ENCODE peak calls at places on chromosomes 2 and 18, in five cellular contexts. C is spleen, D is adrenal gland, B is heart right ventricle, K is lung. Y is an unnamed sample.

GRCh38 chr18:79586436-79587297 is 92.9 kb upstream of the CTDP1 start:
- DNase-seq in C (peak; percentile 65), D (no peak), B (no peak), K (no peak), Y (no peak)

GRCh38 chr2:6184532-6185302 is 492.5 kb downstream of the SOX11 start:
- DNase-seq in C (no peak), D (no peak), B (no peak), K (no peak), Y (no peak)

GRCh38 chr2:174607989-174608865 is 10.6 kb upstream of the WIPF1 start:
- DNase-seq in C (no peak), D (no peak), B (no peak), K (no peak), Y (no peak)

GRCh38 chr18:13501896-13502295 is 224.5 kb downstream of the FAM210A start:
- DNase-seq in C (no peak), D (no peak), B (no peak), K (no peak), Y (peak; percentile 38)

GRCh38 chr18:48860276-48861180 is 90.2 kb downstream of the SMAD7 start:
- DNase-seq in C (peak; percentile 45), D (no peak), B (no peak), K (no peak), Y (no peak)

GRCh38 chr18:57077005-57077735 is 69.7 kb upstream of the BOD1L2 start:
- DNase-seq in C (no peak), D (no peak), B (no peak), K (no peak), Y (no peak)

GRCh38 chr2:229695971-229696370 is 18.4 kb downstream of the DNER start:
- DNase-seq in C (no peak), D (no peak), B (no peak), K (no peak), Y (no peak)

GRCh38 chr2:102229141-102229764 is 42.4 kb downstream of the IL1RL2 start:
- DNase-seq in C (no peak), D (no peak), B (no peak), K (no peak), Y (no peak)

GRCh38 chr2:72917138-72917874 is at the start of gene EMX1:
- DNase-seq in C (peak; percentile 79), D (peak; percentile 44), B (no peak), K (peak; percentile 61), Y (peak; percentile 73)

GRCh38 chr2:97969466-97970067 is 26.2 kb downstream of the TMEM131 start:
- DNase-seq in C (no peak), D (peak; percentile 24), B (no peak), K (no peak), Y (no peak)

GRCh38 chr2:65256088-65256487 is 28.5 kb downstream of the ACTR2 start:
- DNase-seq in C (no peak), D (no peak), B (no peak), K (no peak), Y (no peak)

GRCh38 chr18:6009751-6010150 is 114.4 kb upstream of the TMEM200C start:
- DNase-seq in C (no peak), D (no peak), B (no peak), K (no peak), Y (no peak)

GRCh38 chr2:3738454-3738853 is 35.1 kb downstream of the DCDC2C start:
- DNase-seq in C (no peak), D (peak; percentile 28), B (no peak), K (no peak), Y (no peak)

GRCh38 chr2:46512185-46512584 is 32.8 kb downstream of the TMEM247 start:
- DNase-seq in C (no peak), D (no peak), B (no peak), K (no peak), Y (no peak)

GRCh38 chr2:70706026-70706795 is 61.8 kb downstream of the ADD2 start:
- DNase-seq in C (no peak), D (no peak), B (no peak), K (no peak), Y (no peak)

GRCh38 chr2:33214436-33214835 is 262.0 kb upstream of the RASGRP3 start:
- DNase-seq in C (no peak), D (no peak), B (peak; percentile 51), K (no peak), Y (no peak)

GRCh38 chr2:29847901-29848300 is 73.5 kb downstream of the ALK start:
- DNase-seq in C (no peak), D (no peak), B (no peak), K (no peak), Y (no peak)

GRCh38 chr18:58580078-58580477 is 48.8 kb downstream of the ALPK2 start:
- DNase-seq in C (no peak), D (no peak), B (no peak), K (no peak), Y (no peak)

GRCh38 chr18:8562914-8563313 is 46.3 kb upstream of the RAB12 start:
- DNase-seq in C (no peak), D (no peak), B (peak; percentile 73), K (no peak), Y (no peak)

GRCh38 chr18:67464499-67464898 is 52.0 kb downstream of the DSEL start:
- DNase-seq in C (peak; percentile 52), D (no peak), B (no peak), K (no peak), Y (no peak)

GRCh38 chr2:31729442-31730092 is 148.8 kb upstream of the SRD5A2 start:
- DNase-seq in C (no peak), D (no peak), B (no peak), K (no peak), Y (no peak)

GRCh38 chr2:193943406-193943960 is 1713.5 kb upstream of the SLC39A10 start:
- DNase-seq in C (no peak), D (no peak), B (no peak), K (no peak), Y (no peak)

GRCh38 chr18:26458526-26459232 is 89.7 kb downstream of the KCTD1 start:
- DNase-seq in C (no peak), D (no peak), B (no peak), K (no peak), Y (no peak)

GRCh38 chr2:85400023-85400422 is 10.1 kb downstream of the CAPG start:
- DNase-seq in C (no peak), D (no peak), B (no peak), K (no peak), Y (no peak)

GRCh38 chr2:184692137-184692734 is 93.9 kb downstream of the ZNF804A start:
- DNase-seq in C (no peak), D (no peak), B (no peak), K (no peak), Y (no peak)

GRCh38 chr2:100846716-100847115 is 26.8 kb downstream of the NPAS2 start:
- DNase-seq in C (no peak), D (no peak), B (no peak), K (no peak), Y (no peak)
- H3K4me3 ChIP-seq in C (no peak overlapping the region), D (no peak overlapping the region), B (no peak overlapping the region), K (no peak overlapping the region), Y (no peak overlapping the region)

GRCh38 chr2:27178469-27178868 is 29.7 kb downstream of the TCF23 start:
- DNase-seq in C (no peak), D (no peak), B (no peak), K (no peak), Y (no peak)
- H3K27me3 ChIP-seq in C (peaks cover 47% of the 10 kb centered on the region), D (no peaks in the 10 kb centered on the region), B (no peaks in the 10 kb centered on the region), K (no peaks in the 10 kb centered on the region), Y (no peaks in the 10 kb centered on the region)

GRCh38 chr2:11589316-11589940 is 55.6 kb downstream of the GREB1 start:
- DNase-seq in C (peak; percentile 67), D (no peak), B (no peak), K (no peak), Y (no peak)
- TF ChIP-seq CTCF in C (no peak), D (no peak), B (no peak), K (no peak), Y (peak; percentile 48)

GRCh38 chr18:23683671-23684070 is 5.6 kb upstream of the LAMA3 start:
- DNase-seq in C (no peak), D (no peak), B (no peak), K (peak; percentile 45), Y (no peak)

GRCh38 chr18:23682472-23682871 is 6.8 kb upstream of the LAMA3 start:
- DNase-seq in C (no peak), D (no peak), B (no peak), K (no peak), Y (peak; percentile 51)

GRCh38 chr18:23683155-23683554 is 6.1 kb upstream of the LAMA3 start:
- DNase-seq in C (no peak), D (no peak), B (no peak), K (no peak), Y (no peak)

GRCh38 chr18:23682045-23682444 is 7.2 kb upstream of the LAMA3 start:
- DNase-seq in C (no peak), D (no peak), B (no peak), K (no peak), Y (no peak)

DNA sequence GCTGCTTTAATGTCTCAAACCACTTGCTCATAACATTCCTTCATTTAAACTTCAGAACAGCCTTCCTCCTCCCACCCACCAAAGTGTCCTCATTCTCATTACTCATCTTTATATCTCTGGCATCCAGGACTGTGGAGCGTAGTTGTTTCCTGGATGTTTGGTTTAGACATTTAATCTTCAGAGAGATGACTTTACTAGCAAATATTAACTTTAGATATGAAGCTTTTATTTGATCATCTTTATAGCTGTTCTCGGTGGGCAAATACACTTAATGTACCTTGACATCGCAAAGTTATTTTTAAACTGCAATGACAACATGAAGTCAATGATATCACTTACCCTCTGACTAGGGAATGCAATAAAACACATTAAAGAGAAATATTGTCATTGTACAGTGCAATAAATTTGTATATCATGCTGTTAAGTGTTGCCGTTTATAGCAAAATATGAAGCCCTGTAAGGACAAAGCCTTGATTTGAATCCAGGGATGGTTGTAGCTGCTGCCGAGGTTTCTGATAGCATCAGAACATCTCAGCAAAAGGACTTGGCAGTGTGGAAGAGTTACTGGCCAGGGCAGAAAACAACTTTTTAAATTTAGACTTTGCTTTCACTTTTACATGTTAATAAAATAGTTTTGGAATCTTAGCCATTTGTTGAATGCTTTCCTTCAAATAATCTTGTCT is 4.6 kb upstream of the LAMA3 start:
- DNase-seq in C (no peak), D (no peak), B (no peak), K (no peak), Y (no peak)
- H3K4me3 ChIP-seq in C (no peak overlapping the region), D (no peak overlapping the region), B (no peak overlapping the region), K (no peak overlapping the region), Y (no peak overlapping the region)

GRCh38 chr2:176159678-176160250 is 2.7 kb downstream of the HOXD3 start:
- DNase-seq in C (no peak), D (no peak), B (no peak), K (no peak), Y (no peak)
- H3K27me3 ChIP-seq in C (peaks cover 100% of the 10 kb centered on the region), D (no peaks in the 10 kb centered on the region), B (peaks cover 100% of the 10 kb centered on the region), K (peaks cover 30% of the 10 kb centered on the region), Y (peaks cover 1% of the 10 kb centered on the region)

GRCh38 chr2:74675090-74675489 is 21.0 kb downstream of the SEMA4F start:
- DNase-seq in C (no peak), D (no peak), B (no peak), K (no peak), Y (no peak)
- TF ChIP-seq CTCF in C (no peak), D (no peak), B (no peak), K (no peak), Y (no peak)